ENCODE peak calls at places on chromosomes 3 and 15, in six cellular contexts. One of them, this sample, is unnamed.

GRCh38 chr15:51121118-51121517 is 26.4 kb upstream of the TNFAIP8L3 start:
- DNase-seq in AG04449: peak
- DNase-seq in fibroblast of mammary gland: peak
- DNase-seq in H1: no peak
- DNase-seq in left ventricle myocardium inferior: no peak
- DNase-seq in omental fat pad: no peak
- DNase-seq in this sample: no peak

GRCh38 chr3:137642831-137643230 is 121.3 kb upstream of the SOX14 start:
- DNase-seq in fibroblast of mammary gland: peak
- DNase-seq in omental fat pad: no peak
- DNase-seq in H1: no peak
- DNase-seq in AG04449: no peak
- DNase-seq in left ventricle myocardium inferior: no peak
- DNase-seq in this sample: no peak

GRCh38 chr3:72113564-72113963 is 328.6 kb upstream of the PROK2 start:
- DNase-seq in omental fat pad: no peak
- DNase-seq in fibroblast of mammary gland: no peak
- DNase-seq in left ventricle myocardium inferior: no peak
- DNase-seq in AG04449: no peak
- DNase-seq in H1: no peak
- DNase-seq in this sample: no peak

GRCh38 chr3:87771338-87772059 is 287.3 kb downstream of the CGGBP1 start:
- DNase-seq in omental fat pad: no peak
- DNase-seq in fibroblast of mammary gland: peak
- DNase-seq in left ventricle myocardium inferior: no peak
- DNase-seq in H1: peak
- DNase-seq in AG04449: no peak
- DNase-seq in this sample: peak

GRCh38 chr3:73437828-73438227 is 186.9 kb downstream of the PDZRN3 start:
- DNase-seq in fibroblast of mammary gland: no peak
- DNase-seq in AG04449: no peak
- DNase-seq in omental fat pad: no peak
- DNase-seq in left ventricle myocardium inferior: no peak
- DNase-seq in H1: no peak
- DNase-seq in this sample: no peak

GRCh38 chr3:37559461-37559860 is 302.2 kb upstream of the CTDSPL start:
- DNase-seq in left ventricle myocardium inferior: no peak
- DNase-seq in AG04449: no peak
- DNase-seq in fibroblast of mammary gland: peak
- DNase-seq in H1: no peak
- DNase-seq in omental fat pad: no peak
- DNase-seq in this sample: no peak

GRCh38 chr3:193780810-193781472 is 187.9 kb downstream of the OPA1 start:
- DNase-seq in left ventricle myocardium inferior: peak
- DNase-seq in fibroblast of mammary gland: peak
- DNase-seq in AG04449: no peak
- DNase-seq in omental fat pad: peak
- DNase-seq in H1: peak
- DNase-seq in this sample: peak

GRCh38 chr3:155281892-155282291 is 11.6 kb downstream of the STRIT1 start:
- DNase-seq in omental fat pad: no peak
- DNase-seq in AG04449: peak
- DNase-seq in H1: no peak
- DNase-seq in left ventricle myocardium inferior: no peak
- DNase-seq in fibroblast of mammary gland: peak
- DNase-seq in this sample: no peak

GRCh38 chr15:68821190-68821897 is 649 bp upstream of the ANP32A start:
- DNase-seq in H1: no peak
- DNase-seq in left ventricle myocardium inferior: no peak
- DNase-seq in AG04449: no peak
- DNase-seq in omental fat pad: no peak
- DNase-seq in fibroblast of mammary gland: no peak
- DNase-seq in this sample: no peak

GRCh38 chr15:88604972-88605506 is 16.1 kb upstream of the AEN start:
- DNase-seq in omental fat pad: no peak
- DNase-seq in left ventricle myocardium inferior: no peak
- DNase-seq in H1: no peak
- DNase-seq in AG04449: no peak
- DNase-seq in fibroblast of mammary gland: no peak
- DNase-seq in this sample: no peak

GRCh38 chr3:42169579-42169978 is 78.4 kb downstream of the TRAK1 start:
- DNase-seq in AG04449: no peak
- DNase-seq in left ventricle myocardium inferior: no peak
- DNase-seq in H1: no peak
- DNase-seq in fibroblast of mammary gland: no peak
- DNase-seq in omental fat pad: no peak
- DNase-seq in this sample: no peak

GRCh38 chr3:184377374-184377773 is 633 bp downstream of the THPO start:
- DNase-seq in H1: no peak
- DNase-seq in AG04449: no peak
- DNase-seq in left ventricle myocardium inferior: no peak
- DNase-seq in omental fat pad: no peak
- DNase-seq in fibroblast of mammary gland: no peak
- DNase-seq in this sample: no peak

GRCh38 chr3:9249273-9250192 is at the start of gene SRGAP3:
- DNase-seq in AG04449: peak
- DNase-seq in omental fat pad: peak
- DNase-seq in left ventricle myocardium inferior: peak
- DNase-seq in fibroblast of mammary gland: peak
- DNase-seq in H1: peak
- DNase-seq in this sample: peak

GRCh38 chr3:36540898-36541518 is 160.7 kb downstream of the STAC start:
- DNase-seq in AG04449: no peak
- DNase-seq in fibroblast of mammary gland: peak
- DNase-seq in H1: peak
- DNase-seq in omental fat pad: no peak
- DNase-seq in left ventricle myocardium inferior: no peak
- DNase-seq in this sample: no peak

GRCh38 chr3:12193485-12194165 is 34.9 kb upstream of the TIMP4 start:
- DNase-seq in H1: no peak
- DNase-seq in AG04449: peak
- DNase-seq in omental fat pad: no peak
- DNase-seq in fibroblast of mammary gland: peak
- DNase-seq in left ventricle myocardium inferior: no peak
- DNase-seq in this sample: peak

GRCh38 chr3:142298626-142299025 is 73.2 kb upstream of the GK5 start:
- DNase-seq in omental fat pad: no peak
- DNase-seq in left ventricle myocardium inferior: no peak
- DNase-seq in H1: no peak
- DNase-seq in AG04449: no peak
- DNase-seq in fibroblast of mammary gland: no peak
- DNase-seq in this sample: no peak

GRCh38 chr3:104951426-104951825 is 415.3 kb upstream of the ALCAM start:
- DNase-seq in left ventricle myocardium inferior: no peak
- DNase-seq in omental fat pad: no peak
- DNase-seq in fibroblast of mammary gland: peak
- DNase-seq in H1: no peak
- DNase-seq in AG04449: no peak
- DNase-seq in this sample: no peak

GRCh38 chr15:70410371-70410975 is 312.8 kb upstream of the TLE3 start:
- DNase-seq in AG04449: no peak
- DNase-seq in fibroblast of mammary gland: no peak
- DNase-seq in omental fat pad: no peak
- DNase-seq in H1: no peak
- DNase-seq in left ventricle myocardium inferior: no peak
- DNase-seq in this sample: no peak

GRCh38 chr3:126828306-126828705 is 124.3 kb downstream of the CHCHD6 start:
- DNase-seq in left ventricle myocardium inferior: peak
- DNase-seq in omental fat pad: no peak
- DNase-seq in AG04449: no peak
- DNase-seq in fibroblast of mammary gland: peak
- DNase-seq in H1: no peak
- DNase-seq in this sample: no peak

GRCh38 chr3:121651684-121652083 is 9.0 kb downstream of the HCLS1 start:
- DNase-seq in omental fat pad: no peak
- DNase-seq in fibroblast of mammary gland: peak
- DNase-seq in left ventricle myocardium inferior: no peak
- DNase-seq in AG04449: no peak
- DNase-seq in H1: no peak
- DNase-seq in this sample: no peak

GRCh38 chr3:174333640-174334039 is 525.5 kb upstream of the NAALADL2 start:
- DNase-seq in AG04449: no peak
- DNase-seq in left ventricle myocardium inferior: no peak
- DNase-seq in H1: no peak
- DNase-seq in omental fat pad: no peak
- DNase-seq in fibroblast of mammary gland: no peak
- DNase-seq in this sample: no peak

GRCh38 chr3:136901391-136901790 is 39.4 kb downstream of the NCK1 start:
- DNase-seq in H1: no peak
- DNase-seq in left ventricle myocardium inferior: no peak
- DNase-seq in omental fat pad: no peak
- DNase-seq in fibroblast of mammary gland: no peak
- DNase-seq in AG04449: no peak
- DNase-seq in this sample: no peak

GRCh38 chr3:175208316-175208715 is 349.2 kb downstream of the NAALADL2 start:
- DNase-seq in omental fat pad: no peak
- DNase-seq in left ventricle myocardium inferior: no peak
- DNase-seq in AG04449: no peak
- DNase-seq in fibroblast of mammary gland: peak
- DNase-seq in H1: no peak
- DNase-seq in this sample: no peak

GRCh38 chr15:78065284-78065872 is 12.1 kb downstream of the TBC1D2B start:
- DNase-seq in AG04449: peak
- DNase-seq in fibroblast of mammary gland: peak
- DNase-seq in omental fat pad: no peak
- DNase-seq in H1: no peak
- DNase-seq in left ventricle myocardium inferior: peak
- DNase-seq in this sample: no peak

GRCh38 chr3:185796431-185797107 is 28.3 kb downstream of the IGF2BP2 start:
- DNase-seq in left ventricle myocardium inferior: no peak
- DNase-seq in omental fat pad: no peak
- DNase-seq in H1: no peak
- DNase-seq in AG04449: no peak
- DNase-seq in fibroblast of mammary gland: peak
- DNase-seq in this sample: no peak

GRCh38 chr3:154323921-154324738 is at the start of gene DHX36:
- DNase-seq in H1: peak
- DNase-seq in left ventricle myocardium inferior: peak
- DNase-seq in fibroblast of mammary gland: peak
- DNase-seq in AG04449: peak
- DNase-seq in omental fat pad: peak
- DNase-seq in this sample: peak

GRCh38 chr15:78808550-78808949 is 2.7 kb downstream of the ADAMTS7 start:
- DNase-seq in left ventricle myocardium inferior: peak
- DNase-seq in AG04449: no peak
- DNase-seq in fibroblast of mammary gland: peak
- DNase-seq in H1: no peak
- DNase-seq in omental fat pad: no peak
- DNase-seq in this sample: peak

GRCh38 chr3:41111011-41111410 is 88.3 kb upstream of the CTNNB1 start:
- DNase-seq in omental fat pad: no peak
- DNase-seq in AG04449: no peak
- DNase-seq in fibroblast of mammary gland: no peak
- DNase-seq in H1: no peak
- DNase-seq in left ventricle myocardium inferior: no peak
- DNase-seq in this sample: no peak

GRCh38 chr3:27978440-27978839 is 256.3 kb upstream of the EOMES start:
- DNase-seq in H1: no peak
- DNase-seq in left ventricle myocardium inferior: no peak
- DNase-seq in fibroblast of mammary gland: peak
- DNase-seq in omental fat pad: no peak
- DNase-seq in AG04449: no peak
- DNase-seq in this sample: no peak

GRCh38 chr15:75363786-75364185 is 4.6 kb downstream of the MAN2C1 start:
- DNase-seq in H1: no peak
- DNase-seq in fibroblast of mammary gland: no peak
- DNase-seq in omental fat pad: no peak
- DNase-seq in left ventricle myocardium inferior: no peak
- DNase-seq in AG04449: no peak
- DNase-seq in this sample: no peak

GRCh38 chr15:40873625-40874561 is at the start of gene RHOV:
- DNase-seq in fibroblast of mammary gland: no peak
- DNase-seq in omental fat pad: peak
- DNase-seq in AG04449: no peak
- DNase-seq in H1: peak
- DNase-seq in left ventricle myocardium inferior: peak
- DNase-seq in this sample: peak
- TF ChIP-seq CTCF in fibroblast of mammary gland: no peak
- TF ChIP-seq CTCF in omental fat pad: no peak
- TF ChIP-seq CTCF in AG04449: peak
- TF ChIP-seq CTCF in H1: peak
- TF ChIP-seq CTCF in left ventricle myocardium inferior: peak
- TF ChIP-seq CTCF in this sample: peak

GRCh38 chr3:146189519-146190173 is 28.7 kb upstream of the PLOD2 start:
- DNase-seq in fibroblast of mammary gland: peak
- DNase-seq in H1: peak
- DNase-seq in AG04449: no peak
- DNase-seq in omental fat pad: no peak
- DNase-seq in left ventricle myocardium inferior: no peak
- DNase-seq in this sample: peak

GRCh38 chr3:146184616-146185015 is 23.6 kb upstream of the PLOD2 start:
- DNase-seq in AG04449: no peak
- DNase-seq in H1: no peak
- DNase-seq in fibroblast of mammary gland: peak
- DNase-seq in omental fat pad: no peak
- DNase-seq in left ventricle myocardium inferior: no peak
- DNase-seq in this sample: no peak

DNA sequence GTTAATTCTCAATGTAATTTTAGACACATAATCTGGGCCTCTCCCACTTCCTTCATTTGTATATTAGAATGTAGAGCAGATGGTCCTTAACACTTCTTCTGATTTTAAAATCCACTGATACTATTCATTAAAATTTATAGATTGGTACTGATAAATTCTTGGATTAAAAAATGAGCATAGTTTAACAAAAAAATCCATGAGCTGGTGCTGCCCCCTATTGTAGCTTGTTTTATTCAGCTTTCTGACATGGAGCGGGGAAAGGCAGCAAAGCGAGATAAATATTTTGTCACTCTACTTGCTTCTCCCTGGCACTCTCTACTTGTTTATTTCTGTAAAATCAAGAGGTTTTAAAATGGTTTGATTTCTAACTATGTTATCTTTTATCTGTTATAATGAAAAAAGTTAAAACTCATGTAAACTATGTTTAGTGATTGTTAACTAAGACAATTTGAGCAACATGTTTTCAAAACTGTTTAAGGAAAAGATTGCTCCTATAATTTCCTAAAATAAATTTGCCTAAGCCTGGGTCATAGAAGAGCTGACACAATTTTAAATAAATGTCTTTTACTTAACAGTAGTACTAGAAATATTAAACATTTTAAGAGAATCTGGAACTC is 26.5 kb upstream of the PLOD2 start:
- DNase-seq in H1: no peak
- DNase-seq in omental fat pad: no peak
- DNase-seq in left ventricle myocardium inferior: no peak
- DNase-seq in AG04449: no peak
- DNase-seq in fibroblast of mammary gland: peak
- DNase-seq in this sample: no peak
- TF ChIP-seq CTCF in H1: no peak
- TF ChIP-seq CTCF in omental fat pad: no peak
- TF ChIP-seq CTCF in left ventricle myocardium inferior: peak
- TF ChIP-seq CTCF in AG04449: peak
- TF ChIP-seq CTCF in fibroblast of mammary gland: peak
- TF ChIP-seq CTCF in this sample: peak

GRCh38 chr3:129352045-129352444 is 73.4 kb downstream of the HMCES start:
- DNase-seq in fibroblast of mammary gland: no peak
- DNase-seq in left ventricle myocardium inferior: no peak
- DNase-seq in H1: peak
- DNase-seq in AG04449: no peak
- DNase-seq in omental fat pad: no peak
- DNase-seq in this sample: no peak
- TF ChIP-seq CTCF in fibroblast of mammary gland: peak
- TF ChIP-seq CTCF in left ventricle myocardium inferior: no peak
- TF ChIP-seq CTCF in H1: peak
- TF ChIP-seq CTCF in AG04449: no peak
- TF ChIP-seq CTCF in omental fat pad: no peak
- TF ChIP-seq CTCF in this sample: peak

GRCh38 chr3:195909294-195909644 is 918 bp upstream of the TNK2 start:
- DNase-seq in H1: peak
- DNase-seq in left ventricle myocardium inferior: no peak
- DNase-seq in fibroblast of mammary gland: no peak
- DNase-seq in AG04449: no peak
- DNase-seq in omental fat pad: no peak
- DNase-seq in this sample: no peak
- TF ChIP-seq CTCF in H1: no peak
- TF ChIP-seq CTCF in left ventricle myocardium inferior: no peak
- TF ChIP-seq CTCF in fibroblast of mammary gland: no peak
- TF ChIP-seq CTCF in AG04449: peak
- TF ChIP-seq CTCF in omental fat pad: no peak
- TF ChIP-seq CTCF in this sample: peak

This sample was measured in GM10248.